ENCODE peak calls at places on chromosome 5, in four cellular contexts. F, T, D and Q are unnamed samples.

GRCh38 chr5:103648086-103648485 is 85.5 kb upstream of the NUDT12 start:
- DNase-seq in D (no peak), F (no peak), T (no peak), Q (no peak)

GRCh38 chr5:73519531-73520283 is 21.5 kb downstream of the BTF3 start:
- DNase-seq in F (peak), T (peak), D (peak), Q (peak)

GRCh38 chr5:38994329-38994927 is 79.8 kb downstream of the RICTOR start:
- DNase-seq in D (peak), F (peak), T (peak), Q (peak)

GRCh38 chr5:149795360-149795759 is 65.2 kb downstream of the PPARGC1B start:
- DNase-seq in T (no peak), F (no peak), D (no peak), Q (no peak)

GRCh38 chr5:179858241-179858585 is 404 bp downstream of the MRNIP start:
- DNase-seq in D (peak), T (peak), F (no peak), Q (no peak)

GRCh38 chr5:110335361-110336046 is 391.0 kb downstream of the TMEM232 start:
- DNase-seq in D (no peak), F (no peak), T (no peak), Q (peak)

GRCh38 chr5:139335811-139336210 is 5.8 kb upstream of the PAIP2 start:
- DNase-seq in D (no peak), T (no peak), F (no peak), Q (no peak)

GRCh38 chr5:17305964-17306725 is 88.7 kb downstream of the BASP1 start:
- DNase-seq in T (no peak), D (peak), F (no peak), Q (peak)

GRCh38 chr5:180618830-180619562 is 27.7 kb upstream of the SCGB3A1 start:
- DNase-seq in D (peak), T (peak), F (no peak), Q (peak)

GRCh38 chr5:5331838-5332237 is 90.6 kb upstream of the ICE1 start:
- DNase-seq in T (no peak), D (no peak), F (no peak), Q (no peak)

GRCh38 chr5:108727154-108727638 is 20.5 kb upstream of the FER start:
- DNase-seq in F (no peak), T (peak), D (no peak), Q (peak)

GRCh38 chr5:31487510-31487909 is 44.4 kb downstream of the DROSHA start:
- DNase-seq in F (no peak), T (no peak), D (no peak), Q (no peak)
- TF ChIP-seq CTCF in F (no peak), T (no peak), D (no peak), Q (no peak)

DNA sequence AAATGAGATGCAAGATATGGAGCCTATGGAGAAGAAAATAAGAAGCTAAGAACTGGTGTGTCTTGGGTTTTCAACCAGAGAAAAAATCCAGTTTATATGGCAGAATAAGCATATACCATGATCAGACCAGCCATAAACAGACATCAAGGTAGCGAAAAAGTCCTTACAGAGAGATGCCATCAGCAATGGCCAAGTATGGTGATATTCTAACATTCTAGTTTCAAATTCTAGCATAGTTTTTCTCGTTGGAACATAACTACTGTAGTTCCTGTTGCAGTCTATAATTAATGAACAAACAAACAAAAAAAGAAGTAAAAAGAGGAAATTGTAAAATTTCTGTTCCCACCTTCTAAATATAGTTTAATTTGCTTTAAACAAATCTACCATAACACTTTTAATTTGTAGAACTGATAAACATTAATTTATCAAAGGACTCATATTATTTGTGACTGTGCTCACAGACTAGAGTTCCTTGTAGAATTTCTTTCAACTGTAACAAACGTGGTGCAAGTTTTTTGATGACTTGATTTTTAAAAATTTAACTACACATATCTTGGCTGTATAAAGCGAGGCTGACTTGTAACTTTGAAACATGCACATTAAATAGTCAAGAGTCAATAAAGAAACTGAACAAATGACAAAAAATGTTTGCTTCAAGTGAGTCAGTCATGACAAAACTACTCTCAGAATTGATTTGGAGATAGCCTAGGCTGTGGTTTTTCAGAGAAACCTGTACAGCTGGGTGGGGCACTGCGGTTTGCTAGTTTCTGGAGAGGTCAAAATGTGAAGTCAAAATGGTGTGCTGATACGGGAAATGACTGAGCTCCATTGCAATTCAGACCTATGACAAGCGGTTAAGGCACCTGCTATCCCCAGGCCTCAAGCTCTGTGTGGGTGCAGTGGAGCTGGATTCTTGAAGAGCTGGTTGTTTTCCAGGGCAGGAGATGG is 10.1 kb upstream of the CD180 start:
- DNase-seq in T (no peak), F (peak), D (peak), Q (peak)
- H3K4me3 ChIP-seq in T (no peak), F (no peak), D (no peak), Q (no peak)

DNA sequence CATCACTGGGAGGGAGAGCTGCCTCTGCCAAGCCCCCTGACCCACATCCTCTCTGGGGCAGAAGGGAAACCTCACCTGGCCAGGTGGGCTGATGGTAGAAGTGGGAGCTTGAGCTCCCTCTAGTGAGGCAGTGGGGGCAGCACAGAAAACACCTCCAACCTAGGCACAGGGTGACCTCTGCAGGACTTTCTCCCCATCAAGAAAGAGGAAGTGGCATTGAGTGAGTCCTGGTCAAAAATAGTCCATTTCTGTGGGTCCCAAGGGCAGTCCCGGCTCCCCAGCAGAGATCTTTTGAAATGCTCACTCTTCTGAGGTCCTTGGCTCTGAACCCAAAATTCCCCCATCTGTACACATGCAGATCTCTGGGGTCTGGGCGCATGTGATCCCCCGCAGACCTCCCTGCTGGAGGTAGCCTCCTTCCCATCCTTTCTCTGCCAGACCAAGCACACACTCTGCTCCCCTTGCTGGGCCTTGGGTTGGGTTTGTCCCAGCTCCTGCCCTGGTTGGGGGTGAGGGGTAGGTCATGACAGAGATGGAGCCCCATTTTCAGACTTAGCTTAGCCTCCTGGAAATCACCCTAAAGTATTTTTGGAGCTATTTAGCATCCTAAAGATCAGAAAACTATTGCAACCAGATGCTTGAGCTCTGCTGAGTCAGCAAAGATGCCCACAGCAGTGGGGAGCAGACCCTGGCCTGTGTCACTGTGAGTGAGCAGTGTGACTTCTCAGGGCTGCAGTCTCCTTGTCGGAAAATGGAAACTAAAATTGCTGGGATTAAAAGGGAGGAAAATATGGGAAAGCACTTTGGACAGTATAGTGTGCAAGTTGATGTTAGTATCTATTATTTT is 41.6 kb upstream of the LCP2 start:
- DNase-seq in T (no peak), F (no peak), D (no peak), Q (no peak)
- TF ChIP-seq CTCF in T (peak), F (no peak), D (peak), Q (peak)

DNA sequence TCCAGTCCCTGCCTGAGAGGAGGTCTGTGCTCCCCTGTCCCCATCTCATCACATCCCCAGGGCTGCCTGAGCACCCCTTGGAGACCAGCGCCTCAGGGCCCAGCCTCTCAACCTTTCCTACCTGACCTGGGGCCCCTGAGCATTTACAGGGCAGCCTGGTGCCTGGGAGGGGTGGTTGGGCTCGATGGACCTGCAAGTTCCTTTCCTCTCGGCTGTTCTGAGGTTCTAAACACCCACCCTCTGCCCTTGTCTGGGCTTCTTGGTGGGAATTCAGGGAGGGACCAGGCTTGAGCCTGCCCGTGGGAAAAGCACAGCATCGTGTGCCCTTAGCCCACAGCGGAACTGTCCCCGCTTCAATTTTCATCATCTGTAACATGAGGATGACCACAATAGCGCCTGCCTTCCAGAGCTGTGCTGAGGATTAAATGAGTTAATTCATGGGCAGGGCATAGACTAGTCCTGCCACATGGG is 91.0 kb upstream of the SH3PXD2B start:
- DNase-seq in T (no peak), F (no peak), D (no peak), Q (no peak)
- H3K4me3 ChIP-seq in T (no peak), F (no peak), D (no peak), Q (no peak)

DNA sequence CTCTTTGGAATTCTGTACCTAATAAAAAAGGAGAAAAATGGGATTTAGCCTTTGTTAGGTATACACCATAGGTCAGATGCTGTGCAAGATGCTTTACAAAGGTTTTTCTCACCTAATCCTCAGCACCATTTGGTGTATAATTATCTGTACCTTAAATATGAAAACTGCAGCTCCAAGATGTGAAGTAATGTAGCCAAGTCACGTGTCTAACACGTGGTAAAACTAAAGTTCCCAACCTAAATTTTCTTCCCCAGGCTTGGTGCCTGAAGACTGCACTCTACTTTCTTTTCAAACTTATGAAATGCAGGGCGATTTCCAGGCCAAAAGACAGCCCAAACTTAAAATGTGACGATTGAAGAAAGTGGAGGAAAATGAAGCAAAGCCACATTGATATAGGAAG is 125.9 kb downstream of the CDH6 start:
- DNase-seq in F (no peak), D (no peak), T (no peak), Q (no peak)
- TF ChIP-seq CTCF in F (no peak), D (no peak), T (no peak), Q (no peak)

GRCh38 chr5:115435776-115436712 is 108.5 kb downstream of the FEM1C start:
- DNase-seq in D (peak), F (no peak), T (no peak), Q (peak)
- H3K4me3 ChIP-seq in D (no peak), F (no peak), T (no peak), Q (no peak)

DNA sequence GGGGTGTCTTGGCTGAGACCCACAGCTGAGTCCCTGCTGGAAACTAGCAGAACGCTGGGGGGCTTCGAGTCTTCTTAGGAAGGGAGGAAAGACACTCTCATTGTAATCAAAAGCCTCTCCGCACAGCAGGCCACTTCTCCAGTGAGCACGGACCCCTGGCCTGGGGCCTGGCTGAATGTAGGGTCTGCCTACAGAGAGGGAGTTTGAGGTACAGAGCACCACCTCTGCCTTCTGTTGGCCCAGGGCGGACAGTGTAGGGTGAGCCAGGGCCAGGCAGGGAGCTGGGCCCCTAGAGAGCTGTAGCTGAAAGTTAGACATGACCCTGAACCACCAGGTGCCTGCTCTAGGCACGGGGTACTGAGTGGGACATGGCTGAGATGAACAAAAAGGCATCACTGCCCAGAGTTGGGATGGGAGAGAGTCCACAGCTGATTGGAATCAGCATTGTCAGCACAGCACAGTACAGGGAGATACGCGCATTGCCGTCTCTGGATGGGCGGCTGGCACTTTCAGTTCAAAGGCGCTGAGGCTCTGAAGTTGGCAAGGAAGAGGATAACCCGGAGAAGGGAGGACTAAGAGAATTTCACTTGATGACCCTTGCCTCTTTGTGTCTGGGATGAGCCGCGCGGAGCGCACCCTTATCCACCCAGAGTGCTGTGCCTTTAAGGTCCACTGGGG is 363 bp upstream of the SLC25A48 start:
- DNase-seq in F (no peak), T (no peak), D (no peak), Q (peak)
- TF ChIP-seq CTCF in F (peak), T (no peak), D (peak), Q (peak)